ENCODE peak calls at places on chromosomes 13 and 19, in ten cellular contexts. C is HT1080; A is endodermal cell; U is T follicular helper cell; X is stimulated activated CD8-positive, alpha-beta memory T cell treated with anti-CD3 and anti-CD28 coated beads, Interleukin-12 subunit alpha, Interleukin-12 subunit beta, amount 100 ng/mL, for 4 hours; Q is cardiac muscle cell; Z is AG08396; L is omental fat pad; N is ELF-1; G is activated naive CD8-positive, alpha-beta T cell treated with anti-CD3 and anti-CD28 coated beads for 36 hours. W is an unnamed sample.
A peak's percentile ranks its signal among the peaks of the same experiment; 100 is the strongest.

GRCh38 chr19:29999490-29999889 is 57.5 kb downstream of the URI1 start:
- DNase-seq in C (no peak), A (no peak), U (no peak), X (no peak), Q (no peak), Z (no peak), L (no peak), N (no peak), G (no peak), W (no peak)

GRCh38 chr13:47934371-47934770 is 66.7 kb downstream of the SUCLA2 start:
- DNase-seq in C (peak; percentile 11), A (no peak), U (no peak), X (no peak), Q (no peak), Z (no peak), L (no peak), N (no peak), G (no peak), W (no peak)

GRCh38 chr13:112569771-112570288 is 18.1 kb downstream of the TUBGCP3 start:
- DNase-seq in C (no peak), A (no peak), U (no peak), X (no peak), Q (no peak), Z (no peak), L (no peak), N (no peak), G (no peak), W (no peak)

GRCh38 chr13:110018009-110018408 is 231.6 kb upstream of the IRS2 start:
- DNase-seq in C (peak; percentile 77), A (no peak), U (no peak), X (no peak), Q (no peak), Z (no peak), L (no peak), N (no peak), G (no peak), W (peak; percentile 39)

GRCh38 chr13:39952244-39953233 is 297.1 kb downstream of the COG6 start:
- DNase-seq in C (peak; percentile 26), A (no peak), U (no peak), X (no peak), Q (peak; percentile 69), Z (no peak), L (no peak), N (no peak), G (no peak), W (peak; percentile 43)

GRCh38 chr19:898663-899062 is 5.4 kb downstream of the RNU6-9 start:
- DNase-seq in C (no peak), A (peak; percentile 68), U (no peak), X (no peak), Q (no peak), Z (no peak), L (no peak), N (no peak), G (peak; percentile 48), W (no peak)

GRCh38 chr19:13881231-13881691 is 4.3 kb downstream of the NANOS3 start:
- DNase-seq in C (no peak), A (peak; percentile 85), U (no peak), X (no peak), Q (peak; percentile 44), Z (no peak), L (no peak), N (peak; percentile 96), G (no peak), W (no peak)

GRCh38 chr19:56661248-56661647 is 10.3 kb downstream of the ZNF835 start:
- DNase-seq in C (no peak), A (no peak), U (no peak), X (no peak), Q (no peak), Z (no peak), L (no peak), N (no peak), G (no peak), W (no peak)

GRCh38 chr13:47409778-47410177 is 512.9 kb upstream of the HTR2A start:
- DNase-seq in C (no peak), A (no peak), U (no peak), X (no peak), Q (no peak), Z (no peak), L (no peak), N (no peak), G (no peak), W (no peak)

GRCh38 chr13:36134632-36135031 is 3.5 kb upstream of the DCLK1 start:
- DNase-seq in C (no peak), A (no peak), U (no peak), X (no peak), Q (no peak), Z (no peak), L (no peak), N (no peak), G (no peak), W (no peak)

GRCh38 chr13:111460548-111461444 is 140.4 kb downstream of the TEX29 start:
- DNase-seq in C (peak; percentile 32), A (peak; percentile 83), U (no peak), X (no peak), Q (peak; percentile 41), Z (peak; percentile 69), L (no peak), N (peak; percentile 60), G (no peak), W (peak; percentile 62)

GRCh38 chr13:95002968-95003813 is 290.8 kb upstream of the SOX21 start:
- DNase-seq in C (no peak), A (peak; percentile 57), U (no peak), X (no peak), Q (no peak), Z (no peak), L (no peak), N (peak; percentile 14), G (peak; percentile 6), W (no peak)

GRCh38 chr13:44044544-44045178 is 165.0 kb downstream of the LACC1 start:
- DNase-seq in C (no peak), A (no peak), U (no peak), X (no peak), Q (no peak), Z (no peak), L (no peak), N (no peak), G (no peak), W (no peak)

GRCh38 chr13:30877335-30877734 is 28.7 kb upstream of the MEDAG start:
- DNase-seq in C (no peak), A (no peak), U (no peak), X (no peak), Q (peak; percentile 64), Z (peak; percentile 58), L (no peak), N (no peak), G (no peak), W (peak; percentile 78)

GRCh38 chr13:43303040-43303729 is 279.8 kb downstream of the DNAJC15 start:
- DNase-seq in C (peak; percentile 31), A (peak; percentile 86), U (no peak), X (no peak), Q (peak; percentile 83), Z (peak; percentile 51), L (no peak), N (peak; percentile 79), G (peak; percentile 4), W (peak; percentile 84)

GRCh38 chr19:47013041-47013517 is 6.6 kb upstream of the NPAS1 start:
- DNase-seq in C (peak; percentile 83), A (peak; percentile 97), U (peak; percentile 31), X (peak; percentile 34), Q (peak; percentile 79), Z (peak; percentile 91), L (peak; percentile 74), N (peak; percentile 95), G (peak; percentile 62), W (peak; percentile 60)

GRCh38 chr19:19120308-19121156 is 17.7 kb downstream of the TMEM161A start:
- DNase-seq in C (peak; percentile 25), A (peak; percentile 100), U (no peak), X (no peak), Q (peak; percentile 95), Z (peak; percentile 63), L (no peak), N (peak; percentile 98), G (peak; percentile 48), W (peak; percentile 49)

GRCh38 chr19:29571181-29571580 is 34.9 kb upstream of the POP4 start:
- DNase-seq in C (no peak), A (no peak), U (no peak), X (no peak), Q (no peak), Z (no peak), L (no peak), N (no peak), G (no peak), W (no peak)

GRCh38 chr19:19817357-19817756 is 4.2 kb downstream of the ZNF506 start:
- DNase-seq in C (no peak), A (no peak), U (peak; percentile 66), X (no peak), Q (no peak), Z (no peak), L (no peak), N (no peak), G (peak; percentile 77), W (no peak)

GRCh38 chr13:75137911-75138571 is 343.9 kb downstream of the TBC1D4 start:
- DNase-seq in C (no peak), A (no peak), U (no peak), X (no peak), Q (peak; percentile 43), Z (no peak), L (no peak), N (no peak), G (no peak), W (peak; percentile 29)

GRCh38 chr19:2305424-2305823 is 2.5 kb downstream of the LINGO3 start:
- DNase-seq in C (no peak), A (no peak), U (no peak), X (no peak), Q (no peak), Z (no peak), L (no peak), N (no peak), G (no peak), W (no peak)

GRCh38 chr13:43572601-43573360 is 214.0 kb downstream of the ENOX1 start:
- DNase-seq in C (peak; percentile 27), A (no peak), U (no peak), X (no peak), Q (no peak), Z (no peak), L (no peak), N (no peak), G (no peak), W (peak; percentile 85)

GRCh38 chr19:12495002-12495802 is 10.6 kb upstream of the ZNF709 start:
- DNase-seq in C (peak; percentile 49), A (peak; percentile 97), U (peak; percentile 91), X (peak; percentile 85), Q (peak; percentile 81), Z (peak; percentile 92), L (peak; percentile 90), N (peak; percentile 99), G (peak; percentile 95), W (peak; percentile 69)

GRCh38 chr13:65336916-65337315 is 1893.2 kb downstream of the PCDH9 start:
- DNase-seq in C (peak; percentile 34), A (no peak), U (no peak), X (no peak), Q (peak; percentile 92), Z (no peak), L (no peak), N (no peak), G (no peak), W (peak; percentile 4)

GRCh38 chr19:21440321-21440720 is 43.4 kb downstream of the ZNF493 start:
- DNase-seq in C (no peak), A (no peak), U (no peak), X (no peak), Q (no peak), Z (no peak), L (no peak), N (no peak), G (no peak), W (no peak)

GRCh38 chr19:17933414-17934129 is 757 bp downstream of the CCDC124 start:
- DNase-seq in C (peak; percentile 43), A (no peak), U (no peak), X (no peak), Q (peak; percentile 20), Z (no peak), L (no peak), N (peak; percentile 10), G (no peak), W (peak; percentile 40)

GRCh38 chr13:78660130-78660857 is 1.3 kb upstream of the OBI1 start:
- DNase-seq in C (no peak), A (peak; percentile 68), U (no peak), X (no peak), Q (peak; percentile 24), Z (no peak), L (no peak), N (peak; percentile 45), G (peak; percentile 8), W (peak; percentile 3)

GRCh38 chr19:10074153-10074552 is 12.0 kb upstream of the SHFL start:
- DNase-seq in C (peak; percentile 27), A (no peak), U (peak; percentile 34), X (no peak), Q (peak; percentile 36), Z (no peak), L (no peak), N (no peak), G (peak; percentile 36), W (no peak)